ENCODE peak calls at places on chromosomes 5 and 9, in eight cellular contexts. One of them, this sample, is unnamed.

GRCh38 chr9:87497080-87497603 is 525 bp upstream of the DAPK1 start:
- DNase-seq in stomach: no peak
- DNase-seq in left lung: no peak
- DNase-seq in heart left ventricle: no peak
- DNase-seq in A673: no peak
- DNase-seq in psoas muscle: no peak
- DNase-seq in right atrium auricular region: no peak
- DNase-seq in prostate gland: no peak
- DNase-seq in this sample: no peak

GRCh38 chr5:141958113-141958512 is at the start of gene PCDH12:
- DNase-seq in stomach: no peak
- DNase-seq in left lung: no peak
- DNase-seq in heart left ventricle: peak; percentile 79
- DNase-seq in A673: peak; percentile 70
- DNase-seq in psoas muscle: peak; percentile 47
- DNase-seq in right atrium auricular region: peak; percentile 70
- DNase-seq in prostate gland: no peak
- DNase-seq in this sample: peak; percentile 52

GRCh38 chr5:1783214-1783551 is 16.5 kb downstream of the MRPL36 start:
- DNase-seq in stomach: no peak
- DNase-seq in left lung: no peak
- DNase-seq in heart left ventricle: no peak
- DNase-seq in A673: no peak
- DNase-seq in psoas muscle: peak; percentile 8
- DNase-seq in right atrium auricular region: no peak
- DNase-seq in prostate gland: no peak
- DNase-seq in this sample: no peak

GRCh38 chr5:14438195-14438606 is 143.4 kb upstream of the OTULINL start:
- DNase-seq in stomach: no peak
- DNase-seq in left lung: no peak
- DNase-seq in heart left ventricle: no peak
- DNase-seq in A673: no peak
- DNase-seq in psoas muscle: no peak
- DNase-seq in right atrium auricular region: no peak
- DNase-seq in prostate gland: no peak
- DNase-seq in this sample: no peak

GRCh38 chr5:2223303-2223702 is 340.6 kb upstream of the IRX4 start:
- DNase-seq in stomach: no peak
- DNase-seq in left lung: no peak
- DNase-seq in heart left ventricle: no peak
- DNase-seq in A673: no peak
- DNase-seq in psoas muscle: no peak
- DNase-seq in right atrium auricular region: no peak
- DNase-seq in prostate gland: no peak
- DNase-seq in this sample: no peak

GRCh38 chr9:6272229-6272597 is 56.0 kb upstream of the TPD52L3 start:
- DNase-seq in stomach: peak; percentile 34
- DNase-seq in left lung: no peak
- DNase-seq in heart left ventricle: no peak
- DNase-seq in A673: no peak
- DNase-seq in psoas muscle: no peak
- DNase-seq in right atrium auricular region: no peak
- DNase-seq in prostate gland: peak; percentile 54
- DNase-seq in this sample: no peak

GRCh38 chr5:95086932-95087818 is 197.7 kb downstream of the MCTP1 start:
- DNase-seq in stomach: no peak
- DNase-seq in left lung: no peak
- DNase-seq in heart left ventricle: no peak
- DNase-seq in A673: no peak
- DNase-seq in psoas muscle: no peak
- DNase-seq in right atrium auricular region: no peak
- DNase-seq in prostate gland: no peak
- DNase-seq in this sample: no peak

GRCh38 chr5:56951946-56952691 is at the start of gene MIER3:
- DNase-seq in stomach: peak; percentile 81
- DNase-seq in left lung: peak; percentile 80
- DNase-seq in heart left ventricle: peak; percentile 86
- DNase-seq in A673: peak; percentile 84
- DNase-seq in psoas muscle: peak; percentile 82
- DNase-seq in right atrium auricular region: peak; percentile 72
- DNase-seq in prostate gland: peak; percentile 69
- DNase-seq in this sample: peak; percentile 90

GRCh38 chr9:125428060-125428481 is 166.4 kb downstream of the GAPVD1 start:
- DNase-seq in stomach: peak; percentile 36
- DNase-seq in left lung: no peak
- DNase-seq in heart left ventricle: no peak
- DNase-seq in A673: no peak
- DNase-seq in psoas muscle: no peak
- DNase-seq in right atrium auricular region: no peak
- DNase-seq in prostate gland: no peak
- DNase-seq in this sample: peak; percentile 51

GRCh38 chr9:23695572-23695971 is 130.5 kb downstream of the ELAVL2 start:
- DNase-seq in stomach: no peak
- DNase-seq in left lung: no peak
- DNase-seq in heart left ventricle: no peak
- DNase-seq in A673: no peak
- DNase-seq in psoas muscle: no peak
- DNase-seq in right atrium auricular region: no peak
- DNase-seq in prostate gland: no peak
- DNase-seq in this sample: no peak

GRCh38 chr9:23698161-23698560 is 127.9 kb downstream of the ELAVL2 start:
- DNase-seq in stomach: no peak
- DNase-seq in left lung: no peak
- DNase-seq in heart left ventricle: no peak
- DNase-seq in A673: no peak
- DNase-seq in psoas muscle: no peak
- DNase-seq in right atrium auricular region: no peak
- DNase-seq in prostate gland: no peak
- DNase-seq in this sample: no peak

GRCh38 chr9:23693374-23693773 is 132.7 kb downstream of the ELAVL2 start:
- DNase-seq in stomach: no peak
- DNase-seq in left lung: no peak
- DNase-seq in heart left ventricle: no peak
- DNase-seq in A673: no peak
- DNase-seq in psoas muscle: no peak
- DNase-seq in right atrium auricular region: no peak
- DNase-seq in prostate gland: no peak
- DNase-seq in this sample: no peak
- TF ChIP-seq CTCF in stomach: no peak
- TF ChIP-seq CTCF in left lung: no peak
- TF ChIP-seq CTCF in heart left ventricle: no peak
- TF ChIP-seq CTCF in A673: no peak
- TF ChIP-seq CTCF in psoas muscle: no peak
- TF ChIP-seq CTCF in right atrium auricular region: no peak
- TF ChIP-seq CTCF in prostate gland: no peak
- TF ChIP-seq CTCF in this sample: no peak

DNA sequence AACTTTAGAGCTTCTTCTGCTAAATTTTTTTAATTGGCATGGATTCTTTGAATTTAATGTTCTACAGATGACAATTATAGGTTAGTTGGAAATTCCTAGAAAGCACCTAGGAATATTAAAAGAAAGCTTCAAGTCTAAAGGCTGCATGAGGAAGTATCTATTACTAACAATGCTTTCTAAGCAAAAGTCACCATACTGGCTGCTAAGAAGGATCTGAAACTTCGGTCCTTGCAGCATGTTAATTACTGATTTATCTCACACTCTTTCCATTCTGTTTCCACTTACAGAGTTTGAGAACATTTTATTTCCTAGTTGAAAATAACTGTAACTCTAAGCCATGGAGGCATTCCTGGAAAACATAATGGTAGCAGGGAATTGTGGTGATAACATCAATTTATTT is 8.4 kb downstream of the SEMA6A start:
- DNase-seq in stomach: no peak
- DNase-seq in left lung: no peak
- DNase-seq in heart left ventricle: no peak
- DNase-seq in A673: no peak
- DNase-seq in psoas muscle: no peak
- DNase-seq in right atrium auricular region: no peak
- DNase-seq in prostate gland: no peak
- DNase-seq in this sample: no peak
- H3K27me3 ChIP-seq in stomach: peaks cover 5% of the 10 kb centered on the region
- H3K27me3 ChIP-seq in left lung: peaks cover 21% of the 10 kb centered on the region
- H3K27me3 ChIP-seq in heart left ventricle: no peaks in the 10 kb centered on the region
- H3K27me3 ChIP-seq in A673: peaks cover 13% of the 10 kb centered on the region
- H3K27me3 ChIP-seq in psoas muscle: peaks cover 12% of the 10 kb centered on the region
- H3K27me3 ChIP-seq in right atrium auricular region: no peaks in the 10 kb centered on the region
- H3K27me3 ChIP-seq in prostate gland: no peaks in the 10 kb centered on the region
- H3K27me3 ChIP-seq in this sample: no peaks in the 10 kb centered on the region

GRCh38 chr5:151100690-151101089 is 19.9 kb upstream of the TNIP1 start:
- DNase-seq in stomach: no peak
- DNase-seq in left lung: no peak
- DNase-seq in heart left ventricle: no peak
- DNase-seq in A673: no peak
- DNase-seq in psoas muscle: no peak
- DNase-seq in right atrium auricular region: no peak
- DNase-seq in prostate gland: no peak
- DNase-seq in this sample: no peak

GRCh38 chr5:151098185-151098813 is 17.5 kb upstream of the TNIP1 start:
- DNase-seq in stomach: no peak
- DNase-seq in left lung: no peak
- DNase-seq in heart left ventricle: no peak
- DNase-seq in A673: no peak
- DNase-seq in psoas muscle: no peak
- DNase-seq in right atrium auricular region: no peak
- DNase-seq in prostate gland: no peak
- DNase-seq in this sample: no peak

GRCh38 chr5:151101746-151102145 is 20.9 kb upstream of the TNIP1 start:
- DNase-seq in stomach: peak; percentile 81
- DNase-seq in left lung: no peak
- DNase-seq in heart left ventricle: no peak
- DNase-seq in A673: no peak
- DNase-seq in psoas muscle: no peak
- DNase-seq in right atrium auricular region: no peak
- DNase-seq in prostate gland: no peak
- DNase-seq in this sample: no peak

GRCh38 chr5:151104795-151105194 is 24.0 kb upstream of the TNIP1 start:
- DNase-seq in stomach: no peak
- DNase-seq in left lung: no peak
- DNase-seq in heart left ventricle: no peak
- DNase-seq in A673: no peak
- DNase-seq in psoas muscle: peak; percentile 71
- DNase-seq in right atrium auricular region: peak; percentile 83
- DNase-seq in prostate gland: no peak
- DNase-seq in this sample: no peak

GRCh38 chr5:151101151-151101550 is 20.3 kb upstream of the TNIP1 start:
- DNase-seq in stomach: peak; percentile 81
- DNase-seq in left lung: no peak
- DNase-seq in heart left ventricle: peak; percentile 48
- DNase-seq in A673: no peak
- DNase-seq in psoas muscle: no peak
- DNase-seq in right atrium auricular region: no peak
- DNase-seq in prostate gland: no peak
- DNase-seq in this sample: no peak
- H3K4me1 ChIP-seq in stomach: peaks cover 34% of the 10 kb centered on the region
- H3K4me1 ChIP-seq in left lung: no peaks in the 10 kb centered on the region
- H3K4me1 ChIP-seq in heart left ventricle: peaks cover 33% of the 10 kb centered on the region
- H3K4me1 ChIP-seq in A673: no peaks in the 10 kb centered on the region
- H3K4me1 ChIP-seq in psoas muscle: peaks cover 40% of the 10 kb centered on the region
- H3K4me1 ChIP-seq in right atrium auricular region: no peaks in the 10 kb centered on the region
- H3K4me1 ChIP-seq in prostate gland: no peaks in the 10 kb centered on the region
- H3K4me1 ChIP-seq in this sample: no peaks in the 10 kb centered on the region

GRCh38 chr5:179858586-179859427 is at the start of gene MRNIP:
- DNase-seq in stomach: peak; percentile 97
- DNase-seq in left lung: peak; percentile 97
- DNase-seq in heart left ventricle: peak; percentile 97
- DNase-seq in A673: peak; percentile 95
- DNase-seq in psoas muscle: peak; percentile 98
- DNase-seq in right atrium auricular region: peak; percentile 94
- DNase-seq in prostate gland: peak; percentile 97
- DNase-seq in this sample: peak; percentile 98
- TF ChIP-seq CTCF in stomach: no peak
- TF ChIP-seq CTCF in left lung: no peak
- TF ChIP-seq CTCF in heart left ventricle: peak; percentile 52
- TF ChIP-seq CTCF in A673: no peak
- TF ChIP-seq CTCF in psoas muscle: no peak
- TF ChIP-seq CTCF in right atrium auricular region: peak; percentile 62
- TF ChIP-seq CTCF in prostate gland: no peak
- TF ChIP-seq CTCF in this sample: no peak

GRCh38 chr5:73170522-73170921 is 2.5 kb upstream of the TMEM174 start:
- DNase-seq in stomach: no peak
- DNase-seq in left lung: no peak
- DNase-seq in heart left ventricle: no peak
- DNase-seq in A673: peak; percentile 68
- DNase-seq in psoas muscle: no peak
- DNase-seq in right atrium auricular region: no peak
- DNase-seq in prostate gland: no peak
- DNase-seq in this sample: peak; percentile 30
- H3K27me3 ChIP-seq in stomach: peaks cover 33% of the 10 kb centered on the region
- H3K27me3 ChIP-seq in left lung: peaks cover 47% of the 10 kb centered on the region
- H3K27me3 ChIP-seq in heart left ventricle: no peaks in the 10 kb centered on the region
- H3K27me3 ChIP-seq in A673: no peaks in the 10 kb centered on the region
- H3K27me3 ChIP-seq in psoas muscle: peaks cover 4% of the 10 kb centered on the region
- H3K27me3 ChIP-seq in right atrium auricular region: no peaks in the 10 kb centered on the region
- H3K27me3 ChIP-seq in prostate gland: no peaks in the 10 kb centered on the region
- H3K27me3 ChIP-seq in this sample: peaks cover 36% of the 10 kb centered on the region

GRCh38 chr5:55896663-55897062 is 45.5 kb downstream of the IL31RA start:
- DNase-seq in stomach: no peak
- DNase-seq in left lung: peak; percentile 42
- DNase-seq in heart left ventricle: no peak
- DNase-seq in A673: no peak
- DNase-seq in psoas muscle: no peak
- DNase-seq in right atrium auricular region: no peak
- DNase-seq in prostate gland: no peak
- DNase-seq in this sample: no peak

GRCh38 chr5:55897206-55897894 is 46.2 kb downstream of the IL31RA start:
- DNase-seq in stomach: no peak
- DNase-seq in left lung: no peak
- DNase-seq in heart left ventricle: no peak
- DNase-seq in A673: no peak
- DNase-seq in psoas muscle: no peak
- DNase-seq in right atrium auricular region: no peak
- DNase-seq in prostate gland: no peak
- DNase-seq in this sample: no peak

GRCh38 chr5:55899344-55899743 is 48.2 kb downstream of the IL31RA start:
- DNase-seq in stomach: no peak
- DNase-seq in left lung: no peak
- DNase-seq in heart left ventricle: no peak
- DNase-seq in A673: no peak
- DNase-seq in psoas muscle: no peak
- DNase-seq in right atrium auricular region: no peak
- DNase-seq in prostate gland: no peak
- DNase-seq in this sample: no peak

GRCh38 chr5:55896238-55896637 is 45.1 kb downstream of the IL31RA start:
- DNase-seq in stomach: no peak
- DNase-seq in left lung: no peak
- DNase-seq in heart left ventricle: no peak
- DNase-seq in A673: no peak
- DNase-seq in psoas muscle: no peak
- DNase-seq in right atrium auricular region: no peak
- DNase-seq in prostate gland: no peak
- DNase-seq in this sample: no peak

DNA sequence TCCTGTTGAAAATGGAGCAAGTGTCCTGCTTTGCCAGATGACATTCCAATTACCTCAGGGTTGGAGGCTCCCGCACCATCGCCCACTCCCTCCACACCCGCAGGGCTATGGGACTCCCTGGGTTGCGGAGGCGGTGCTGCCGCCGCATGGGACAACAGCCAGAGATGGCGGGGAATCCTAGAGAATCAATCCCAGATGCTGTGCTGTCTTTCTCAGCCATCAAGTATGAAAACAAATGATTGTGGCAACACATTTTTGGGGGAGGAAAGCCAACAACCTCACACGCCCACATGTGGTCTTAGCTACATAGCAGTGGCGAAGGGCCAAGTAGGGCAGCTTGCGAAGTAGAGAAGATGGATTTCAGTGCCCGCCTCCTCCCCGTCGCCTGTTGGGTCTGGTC is 46.7 kb downstream of the IL31RA start:
- DNase-seq in stomach: no peak
- DNase-seq in left lung: peak; percentile 40
- DNase-seq in heart left ventricle: peak; percentile 72
- DNase-seq in A673: peak; percentile 72
- DNase-seq in psoas muscle: peak; percentile 73
- DNase-seq in right atrium auricular region: no peak
- DNase-seq in prostate gland: no peak
- DNase-seq in this sample: peak; percentile 27
- H3K4me1 ChIP-seq in stomach: no peaks in the 10 kb centered on the region
- H3K4me1 ChIP-seq in left lung: no peaks in the 10 kb centered on the region
- H3K4me1 ChIP-seq in heart left ventricle: no peaks in the 10 kb centered on the region
- H3K4me1 ChIP-seq in A673: no peaks in the 10 kb centered on the region
- H3K4me1 ChIP-seq in psoas muscle: peaks cover 9% of the 10 kb centered on the region
- H3K4me1 ChIP-seq in right atrium auricular region: no peaks in the 10 kb centered on the region
- H3K4me1 ChIP-seq in prostate gland: no peaks in the 10 kb centered on the region
- H3K4me1 ChIP-seq in this sample: no peaks in the 10 kb centered on the region